ENCODE peak calls at places on chromosomes 5 and 9, in four cellular contexts. G, Y, D and R are unnamed samples.

GRCh38 chr9:36080519-36080918 is 43.8 kb downstream of the RECK start:
- DNase-seq in G (no peak), Y (no peak), D (no peak), R (no peak)

GRCh38 chr5:74934949-74935751 is 69.0 kb upstream of the FAM169A start:
- DNase-seq in G (peak; percentile 49), Y (peak; percentile 64), D (peak; percentile 38), R (peak; percentile 85)

GRCh38 chr9:135216666-135217431 is 129.4 kb downstream of the OLFM1 start:
- DNase-seq in G (no peak), Y (peak; percentile 20), D (no peak), R (peak; percentile 45)

GRCh38 chr9:100637787-100638186 is 59.9 kb downstream of the CAVIN4 start:
- DNase-seq in G (peak; percentile 85), Y (peak; percentile 74), D (no peak), R (peak; percentile 6)

GRCh38 chr5:168807261-168807660 is 228.1 kb upstream of the PANK3 start:
- DNase-seq in G (no peak), Y (no peak), D (no peak), R (no peak)

GRCh38 chr5:166073921-166074838 is 2217.3 kb upstream of the WWC1 start:
- DNase-seq in G (peak; percentile 87), Y (peak; percentile 76), D (no peak), R (no peak)

GRCh38 chr9:107190031-107190935 is 92.8 kb upstream of the RAD23B start:
- DNase-seq in G (no peak), Y (no peak), D (no peak), R (no peak)

GRCh38 chr5:107218457-107219193 is 452.1 kb downstream of the EFNA5 start:
- DNase-seq in G (no peak), Y (no peak), D (no peak), R (no peak)

GRCh38 chr5:179805070-179805528 is 1.6 kb downstream of the MGAT4B start:
- DNase-seq in G (no peak), Y (no peak), D (no peak), R (no peak)

GRCh38 chr5:160787247-160787646 is 64.8 kb downstream of the ATP10B start:
- DNase-seq in G (peak; percentile 75), Y (peak; percentile 28), D (no peak), R (no peak)

GRCh38 chr5:3181641-3182040 is 414.0 kb upstream of the IRX1 start:
- DNase-seq in G (peak; percentile 14), Y (peak; percentile 74), D (no peak), R (no peak)

GRCh38 chr5:102271759-102272158 is 24.3 kb downstream of the SLCO4C1 start:
- DNase-seq in G (no peak), Y (peak; percentile 70), D (no peak), R (peak; percentile 11)

GRCh38 chr9:98873535-98874432 is 66.3 kb downstream of the GALNT12 start:
- DNase-seq in G (no peak), Y (no peak), D (no peak), R (no peak)

GRCh38 chr5:176647870-176648466 is 684 bp downstream of the TSPAN17 start:
- DNase-seq in G (peak; percentile 43), Y (peak; percentile 59), D (no peak), R (peak; percentile 52)

GRCh38 chr9:86275962-86276361 is 6.4 kb downstream of the ISCA1 start:
- DNase-seq in G (peak; percentile 28), Y (peak; percentile 27), D (no peak), R (no peak)

GRCh38 chr5:36720688-36721087 is 114.3 kb downstream of the SLC1A3 start:
- DNase-seq in G (no peak), Y (no peak), D (no peak), R (peak; percentile 87)

GRCh38 chr5:113448224-113448623 is 13.4 kb upstream of the TSSK1B start:
- DNase-seq in G (no peak), Y (no peak), D (no peak), R (no peak)

GRCh38 chr5:80591352-80591751 is 21.3 kb upstream of the ANKRD34B start:
- DNase-seq in G (no peak), Y (no peak), D (no peak), R (no peak)

GRCh38 chr5:176389114-176389768 is 690 bp downstream of the HIGD2A start:
- DNase-seq in G (no peak), Y (no peak), D (no peak), R (no peak)

GRCh38 chr5:93585054-93585751 is 2.2 kb downstream of the NR2F1 start:
- DNase-seq in G (peak; percentile 67), Y (peak; percentile 67), D (no peak), R (peak; percentile 25)

GRCh38 chr9:89639367-89639795 is 34.6 kb downstream of the GADD45G start:
- DNase-seq in G (peak; percentile 20), Y (no peak), D (no peak), R (no peak)

GRCh38 chr9:87662808-87663528 is 63.0 kb upstream of the CTSL start:
- DNase-seq in G (peak; percentile 94), Y (peak; percentile 81), D (peak; percentile 51), R (peak; percentile 81)

GRCh38 chr5:122999947-123000563 is 36.5 kb downstream of the PPIC start:
- DNase-seq in G (peak; percentile 93), Y (peak; percentile 85), D (peak; percentile 36), R (no peak)

GRCh38 chr9:107737987-107738743 is 248.6 kb upstream of the KLF4 start:
- DNase-seq in G (no peak), Y (no peak), D (no peak), R (no peak)

GRCh38 chr5:1792842-1793266 is 6.8 kb downstream of the MRPL36 start:
- DNase-seq in G (no peak), Y (no peak), D (no peak), R (peak; percentile 80)

GRCh38 chr5:73380710-73381586 is 67.6 kb downstream of the FOXD1 start:
- DNase-seq in G (peak; percentile 72), Y (no peak), D (no peak), R (no peak)
- TF ChIP-seq EZH2 in G (peak; percentile 96), Y (no peak), D (no peak), R (no peak)

GRCh38 chr9:133133680-133134418 is 12.8 kb upstream of the RALGDS start:
- DNase-seq in G (peak; percentile 68), Y (peak; percentile 43), D (peak; percentile 89), R (no peak)

GRCh38 chr9:133137451-133138231 is 16.6 kb upstream of the RALGDS start:
- DNase-seq in G (no peak), Y (no peak), D (no peak), R (no peak)

GRCh38 chr9:133135193-133135745 is 14.2 kb upstream of the RALGDS start:
- DNase-seq in G (no peak), Y (no peak), D (peak; percentile 90), R (no peak)

GRCh38 chr9:133132174-133132573 is 11.1 kb upstream of the RALGDS start:
- DNase-seq in G (no peak), Y (no peak), D (no peak), R (no peak)

DNA sequence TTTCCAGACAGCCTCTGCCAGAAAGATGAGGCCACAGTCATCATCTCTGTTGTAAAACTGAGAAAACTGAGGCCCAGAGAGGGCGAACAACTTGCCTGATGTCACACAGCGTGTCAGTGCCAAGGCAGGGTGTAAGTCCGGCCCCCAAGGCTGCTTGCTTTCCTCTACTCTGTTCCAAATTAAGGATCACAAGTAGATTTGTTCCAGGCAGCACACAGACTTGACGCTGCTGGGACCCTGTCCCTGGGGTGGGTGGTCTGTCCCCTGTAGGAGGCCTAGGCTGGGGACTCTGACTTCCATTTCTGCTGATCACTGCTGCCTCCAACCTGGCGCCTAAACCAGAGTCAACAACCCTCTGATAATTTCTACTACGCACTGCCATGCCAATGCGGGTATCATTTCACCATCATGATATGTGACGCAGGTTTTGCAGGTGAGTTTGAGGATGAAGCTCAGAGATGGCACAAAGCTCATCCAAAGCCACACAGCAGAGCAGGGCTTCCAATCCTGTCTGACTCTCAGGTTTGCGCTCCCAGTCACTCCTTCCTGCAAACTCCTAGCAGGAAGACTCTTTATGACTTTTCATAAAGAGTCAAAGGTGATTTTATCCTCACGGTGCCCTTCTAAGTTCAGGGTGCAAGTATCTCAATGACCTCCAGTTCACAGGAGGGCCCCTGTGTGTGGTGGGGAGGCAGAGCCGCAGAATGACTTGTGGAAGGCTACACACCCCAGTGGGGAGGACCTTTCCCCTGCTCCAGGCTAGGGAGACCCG is 13.6 kb upstream of the RALGDS start:
- DNase-seq in G (no peak), Y (no peak), D (no peak), R (no peak)
- H3K4me1 ChIP-seq in G (no peaks in the 10 kb centered on the region), Y (peaks cover 13% of the 10 kb centered on the region), D (peaks cover 68% of the 10 kb centered on the region), R (peaks cover 5% of the 10 kb centered on the region)

DNA sequence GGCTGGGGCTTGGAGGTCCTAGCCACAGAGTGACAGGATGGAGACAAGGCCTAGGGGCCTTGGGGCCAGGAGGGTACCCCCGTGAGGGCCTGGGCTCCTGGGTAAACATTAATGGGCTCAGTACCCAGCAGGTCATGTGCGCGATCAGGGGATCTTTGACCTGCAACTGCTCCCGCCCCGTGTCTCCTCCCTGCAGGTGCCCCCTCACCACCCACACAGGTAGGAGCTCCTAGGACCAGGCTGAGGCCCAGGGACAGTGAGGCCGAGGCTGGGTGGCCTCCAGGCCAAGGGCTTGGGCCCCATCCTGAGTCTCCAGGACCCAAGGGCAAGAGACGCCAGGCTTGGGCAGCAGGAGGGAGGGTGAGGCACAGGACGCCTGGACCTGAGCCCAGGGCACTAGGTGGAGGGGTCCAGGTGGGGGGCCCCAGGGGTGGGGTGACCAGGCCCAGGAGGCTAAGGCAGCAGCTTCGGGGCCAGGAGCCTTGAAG is at the start of gene SLC34A3:
- DNase-seq in G (no peak), Y (no peak), D (no peak), R (no peak)
- TF ChIP-seq EZH2 in G (no peak), Y (no peak), D (no peak), R (no peak)

DNA sequence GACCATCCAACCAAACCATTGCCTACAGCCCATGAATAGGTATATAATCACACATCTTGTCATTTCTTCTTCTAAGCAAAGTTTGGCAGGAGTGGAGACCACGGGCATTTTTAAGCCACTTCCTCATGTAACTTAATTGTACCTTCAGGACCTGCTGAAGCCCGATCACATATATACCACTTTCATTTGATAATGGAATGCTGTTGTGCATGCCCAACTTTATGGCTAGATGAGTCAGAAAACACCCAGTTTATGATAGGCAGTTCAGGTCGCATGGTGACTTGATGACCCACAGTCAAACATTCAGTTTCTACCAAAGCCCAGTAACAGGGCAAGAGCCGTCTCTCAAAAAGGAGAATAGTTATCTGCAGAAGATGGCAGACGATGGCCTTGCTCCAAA is 2295.0 kb upstream of the ACO1 start:
- DNase-seq in G (no peak), Y (no peak), D (no peak), R (no peak)
- H3K4me1 ChIP-seq in G (no peaks in the 10 kb centered on the region), Y (no peaks in the 10 kb centered on the region), D (no peaks in the 10 kb centered on the region), R (no peaks in the 10 kb centered on the region)

DNA sequence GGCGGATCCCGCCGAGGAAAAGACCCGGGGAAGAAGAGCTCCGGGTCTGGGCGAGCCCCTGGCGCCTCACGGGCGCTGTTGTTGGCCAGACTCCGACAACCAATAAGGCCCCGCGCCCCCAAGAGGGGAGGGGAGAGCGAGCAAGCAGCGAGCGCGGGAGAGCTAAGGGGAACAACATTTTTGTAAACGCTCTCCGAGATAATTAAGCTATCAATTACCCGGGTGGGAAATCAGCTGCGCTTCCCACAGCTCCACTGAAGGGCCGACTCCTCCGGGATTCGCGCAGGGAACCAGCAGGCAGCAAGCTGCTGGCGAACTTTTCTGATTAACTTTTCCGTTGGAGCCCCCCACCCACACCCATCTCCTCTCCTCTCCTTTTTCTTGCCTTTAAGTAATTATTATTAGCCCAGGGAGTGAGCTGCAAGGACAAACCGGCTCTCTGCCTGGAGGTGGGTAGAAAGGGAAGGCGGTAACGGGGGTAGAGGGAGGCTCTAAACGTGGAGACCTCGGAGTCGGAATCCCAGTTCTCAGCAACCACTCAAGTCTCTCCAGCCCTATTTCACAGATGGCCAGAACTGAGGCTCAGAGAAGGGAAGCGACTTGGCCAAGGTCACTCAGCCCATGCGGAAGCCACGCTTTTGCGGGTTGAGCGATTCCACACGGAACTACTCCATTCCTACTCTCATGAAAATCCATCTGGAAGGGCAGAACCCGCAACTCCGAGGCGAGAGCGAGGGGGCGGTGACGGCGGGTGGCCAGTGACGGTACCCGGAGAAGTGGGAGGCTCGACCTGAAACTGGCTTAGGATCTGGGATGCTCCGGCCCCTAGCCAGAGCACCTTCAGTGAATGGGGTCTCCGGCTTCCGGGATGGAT is 1.3 kb downstream of the ASTN2 start:
- DNase-seq in G (peak; percentile 82), Y (peak; percentile 83), D (no peak), R (peak; percentile 23)
- TF ChIP-seq EZH2 in G (peak; percentile 23), Y (peak; percentile 54), D (no peak), R (peak; percentile 96)